ENCODE peak calls at places on chromosome X, in seven cellular contexts. N is activated CD4-positive, alpha-beta T cell treated with anti-CD3 and anti-CD28 coated beads, Interleukin-2, amount 50 U/mL, for 1 hour; J is AG04450; V is NCI-H1092; P is MV-4-11; U is vagina; L is GM12892. F is an unnamed sample.

GRCh38 chrX:24838624-24839023 is 144.9 kb downstream of the POLA1 start:
- DNase-seq in N (no peak), J (no peak), V (no peak), P (peak), U (no peak), L (no peak), F (peak)

GRCh38 chrX:27728291-27728690 is 79.5 kb upstream of the MAGEB10 start:
- DNase-seq in N (no peak), J (no peak), V (no peak), P (no peak), U (no peak), L (no peak), F (peak)

GRCh38 chrX:17564689-17565409 is 172.4 kb upstream of the SCML1 start:
- DNase-seq in N (no peak), J (no peak), V (no peak), P (peak), U (no peak), L (no peak), F (peak)

GRCh38 chrX:31550169-31550568 is 478.3 kb upstream of the FTHL17 start:
- DNase-seq in N (no peak), J (no peak), V (no peak), P (no peak), U (no peak), L (no peak), F (no peak)

GRCh38 chrX:12447448-12448154 is 309.3 kb downstream of the FRMPD4 start:
- DNase-seq in N (no peak), J (peak), V (no peak), P (peak), U (no peak), L (no peak), F (peak)

GRCh38 chrX:10137516-10137915 is 19.3 kb upstream of the CLCN4 start:
- DNase-seq in N (no peak), J (no peak), V (no peak), P (no peak), U (no peak), L (no peak), F (no peak)

GRCh38 chrX:152904151-152905080 is 6.5 kb downstream of the ZNF185 start:
- DNase-seq in N (peak), J (no peak), V (peak), P (peak), U (no peak), L (peak), F (peak)

GRCh38 chrX:3145716-3146115 is 104.4 kb downstream of the ARSF start:
- DNase-seq in N (no peak), J (no peak), V (no peak), P (no peak), U (no peak), L (no peak), F (no peak)

GRCh38 chrX:110310000-110310790 is 7.7 kb downstream of the AMMECR1 start:
- DNase-seq in N (no peak), J (no peak), V (no peak), P (no peak), U (no peak), L (no peak), F (peak)

GRCh38 chrX:153900806-153901752 is 3.4 kb upstream of the AVPR2 start:
- DNase-seq in N (peak), J (peak), V (peak), P (peak), U (no peak), L (peak), F (peak)

GRCh38 chrX:18210470-18210869 is 10.2 kb downstream of the BEND2 start:
- DNase-seq in N (no peak), J (no peak), V (peak), P (no peak), U (no peak), L (no peak), F (no peak)